ENCODE peak calls at places on chromosomes 16 and 17, in seven cellular contexts. Y is foreskin fibroblast, G is endothelial cell, T is neural progenitor cell, R is PC-3, F is H1, U is PC-9. O is an unnamed sample.

GRCh38 chr17:30021708-30022317 is 80.4 kb downstream of the EFCAB5 start:
- DNase-seq in Y (peak), G (peak), T (peak), R (peak), F (no peak), U (peak), O (peak)

GRCh38 chr16:66660422-66661209 is 35.9 kb downstream of the CMTM4 start:
- DNase-seq in Y (peak), G (peak), T (peak), R (peak), F (no peak), U (peak), O (no peak)

GRCh38 chr16:84970447-84971127 is 40.7 kb downstream of the ZDHHC7 start:
- DNase-seq in Y (peak), G (peak), T (peak), R (peak), F (peak), U (peak), O (peak)

GRCh38 chr16:24357511-24357910 is 101.4 kb downstream of the CACNG3 start:
- DNase-seq in Y (no peak), G (no peak), T (no peak), R (no peak), F (no peak), U (no peak), O (no peak)

GRCh38 chr17:80920406-80920805 is 71.2 kb upstream of the CHMP6 start:
- DNase-seq in Y (no peak), G (no peak), T (no peak), R (no peak), F (no peak), U (no peak), O (no peak)

GRCh38 chr17:40295471-40296457 is 8.1 kb downstream of the CDC6 start:
- DNase-seq in Y (no peak), G (no peak), T (no peak), R (no peak), F (no peak), U (no peak), O (no peak)

GRCh38 chr17:81967533-81968395 is 6.8 kb upstream of the NOTUM start:
- DNase-seq in Y (peak), G (no peak), T (peak), R (peak), F (peak), U (peak), O (peak)

GRCh38 chr17:17568772-17569195 is 22.7 kb downstream of the PEMT start:
- DNase-seq in Y (peak), G (peak), T (peak), R (peak), F (peak), U (peak), O (peak)

GRCh38 chr16:10362077-10362863 is 23.6 kb upstream of the ATF7IP2 start:
- DNase-seq in Y (no peak), G (no peak), T (no peak), R (no peak), F (no peak), U (no peak), O (no peak)

GRCh38 chr16:56238188-56238587 is 46.9 kb downstream of the GNAO1 start:
- DNase-seq in Y (no peak), G (no peak), T (no peak), R (no peak), F (no peak), U (no peak), O (no peak)

GRCh38 chr17:8392274-8392673 is 5.4 kb downstream of the RNF222 start:
- DNase-seq in Y (no peak), G (no peak), T (no peak), R (no peak), F (no peak), U (no peak), O (no peak)

GRCh38 chr16:22300427-22301071 is 3.3 kb downstream of the POLR3E start:
- DNase-seq in Y (peak), G (peak), T (peak), R (peak), F (no peak), U (peak), O (peak)

GRCh38 chr17:8117367-8117979 is 841 bp downstream of the ALOXE3 start:
- DNase-seq in Y (no peak), G (no peak), T (no peak), R (no peak), F (no peak), U (no peak), O (no peak)

GRCh38 chr17:66088173-66088572 is 103.8 kb downstream of the CEP112 start:
- DNase-seq in Y (no peak), G (no peak), T (no peak), R (no peak), F (no peak), U (no peak), O (no peak)

GRCh38 chr17:48499248-48499647 is 31.6 kb downstream of the HOXB1 start:
- DNase-seq in Y (no peak), G (no peak), T (no peak), R (peak), F (no peak), U (no peak), O (no peak)

GRCh38 chr17:28180449-28180848 is 138.0 kb downstream of the NLK start:
- DNase-seq in Y (no peak), G (no peak), T (no peak), R (no peak), F (no peak), U (no peak), O (no peak)

GRCh38 chr17:9644910-9645751 is at the start of gene USP43:
- DNase-seq in Y (no peak), G (peak), T (peak), R (peak), F (no peak), U (peak), O (peak)

GRCh38 chr16:89586853-89587252 is 11.3 kb downstream of the CPNE7 start:
- DNase-seq in Y (no peak), G (no peak), T (no peak), R (no peak), F (no peak), U (no peak), O (no peak)

GRCh38 chr17:50684612-50685333 is 22.9 kb downstream of the ANKRD40 start:
- DNase-seq in Y (no peak), G (no peak), T (peak), R (peak), F (no peak), U (peak), O (no peak)

GRCh38 chr17:40352779-40353394 is 11.7 kb downstream of the GJD3 start:
- DNase-seq in Y (no peak), G (no peak), T (no peak), R (no peak), F (no peak), U (no peak), O (no peak)

GRCh38 chr17:70013911-70014310 is 61.1 kb upstream of the KCNJ16 start:
- DNase-seq in Y (no peak), G (no peak), T (no peak), R (no peak), F (no peak), U (no peak), O (no peak)

GRCh38 chr17:70006159-70006558 is 68.9 kb upstream of the KCNJ16 start:
- DNase-seq in Y (no peak), G (no peak), T (no peak), R (peak), F (no peak), U (no peak), O (no peak)

GRCh38 chr17:70017112-70017511 is 57.9 kb upstream of the KCNJ16 start:
- DNase-seq in Y (no peak), G (no peak), T (no peak), R (no peak), F (no peak), U (no peak), O (no peak)

DNA sequence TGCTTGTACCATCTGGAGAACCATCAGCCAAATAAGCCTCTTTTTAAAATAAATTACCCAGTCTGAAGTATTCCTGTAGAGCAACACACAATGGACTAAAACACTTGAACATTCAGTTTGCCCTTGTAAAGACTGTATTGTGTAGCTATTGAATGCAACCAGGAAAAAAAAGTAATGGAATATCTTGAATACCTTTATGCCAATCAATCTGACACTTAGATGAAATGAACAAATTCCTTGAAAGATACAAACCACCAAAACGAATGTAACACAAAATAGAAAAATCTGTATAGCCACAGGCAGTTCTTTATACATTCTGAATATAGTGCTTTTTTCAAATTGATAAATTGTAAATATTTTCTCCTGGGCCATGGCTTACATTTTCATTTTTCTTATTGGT is 63.3 kb upstream of the KCNJ16 start:
- DNase-seq in Y (no peak), G (no peak), T (no peak), R (no peak), F (no peak), U (no peak), O (no peak)
- TF ChIP-seq CTCF in Y (no peak), G (no peak), T (no peak), R (no peak), F (no peak), U (no peak), O (no peak)

GRCh38 chr16:62021295-62021694 is 14.9 kb downstream of the CDH8 start:
- DNase-seq in Y (no peak), G (no peak), T (no peak), R (no peak), F (no peak), U (no peak), O (no peak)
- TF ChIP-seq CTCF in Y (no peak), G (no peak), T (no peak), R (no peak), F (no peak), U (no peak), O (no peak)

DNA sequence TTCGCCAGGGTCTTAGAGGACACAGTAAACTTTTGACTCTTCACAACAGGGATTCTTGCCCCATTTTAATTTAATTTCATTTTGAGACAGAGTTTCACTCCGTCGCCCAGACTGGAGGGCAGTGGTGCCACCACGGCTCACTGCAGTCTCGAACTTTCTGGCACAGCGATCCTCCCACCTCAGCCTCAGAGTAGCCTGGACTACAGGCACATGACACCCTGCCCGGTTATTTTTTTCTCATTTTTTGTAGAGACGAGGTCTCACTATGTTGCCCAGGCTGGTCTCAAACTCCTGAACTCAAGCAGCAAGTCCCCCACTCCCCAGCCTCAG is 329 bp upstream of the NLE1 start:
- DNase-seq in Y (no peak), G (no peak), T (no peak), R (no peak), F (no peak), U (no peak), O (no peak)
- TF ChIP-seq CTCF in Y (no peak), G (peak), T (no peak), R (no peak), F (no peak), U (peak), O (no peak)

GRCh38 chr16:68310441-68311315 is at the start of the genes PRMT7 and SLC7A6OS:
- DNase-seq in Y (peak), G (peak), T (peak), R (peak), F (peak), U (peak), O (peak)
- TF ChIP-seq CTCF in Y (no peak), G (no peak), T (no peak), R (no peak), F (no peak), U (peak), O (no peak)

DNA sequence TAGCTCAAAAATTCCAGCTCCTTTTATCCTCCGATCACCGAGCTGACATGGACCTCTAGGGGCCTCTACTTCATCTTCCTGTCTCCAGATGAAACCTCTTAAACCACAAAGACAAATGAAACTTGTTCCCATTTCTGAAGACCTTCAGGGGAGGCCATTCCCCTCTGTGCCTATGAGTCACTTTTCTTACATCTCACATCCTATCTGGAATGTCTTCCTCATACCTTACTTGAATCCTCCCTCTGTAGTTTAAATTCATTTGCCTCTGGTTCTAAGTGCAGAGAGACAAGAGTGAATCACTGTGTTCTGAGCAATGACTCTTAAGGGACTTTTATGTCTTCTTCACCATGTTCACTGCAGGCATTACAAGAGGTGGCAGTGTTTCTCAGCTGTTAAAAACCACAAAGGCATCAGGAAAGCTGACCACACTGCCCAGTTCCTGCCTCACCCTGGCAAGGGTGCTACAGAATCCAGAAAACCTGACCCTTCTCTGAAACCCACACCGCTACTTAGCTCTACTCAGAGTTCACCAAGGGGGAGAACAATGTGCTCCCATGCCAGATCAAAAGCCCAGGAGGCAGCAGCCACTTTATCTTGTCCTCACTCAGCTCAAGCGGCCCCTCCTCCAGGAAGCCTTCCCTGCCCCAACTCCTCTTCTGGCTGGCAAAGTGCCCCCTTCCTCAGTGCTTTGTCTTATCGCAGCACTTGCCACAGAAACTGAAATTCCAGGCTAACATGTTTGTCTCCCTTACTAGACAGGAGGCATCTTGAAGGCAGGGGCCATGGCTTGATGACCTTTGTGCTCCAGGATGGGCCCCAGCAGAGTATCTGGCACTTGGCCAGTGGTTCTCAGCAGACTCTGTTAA is 6.4 kb downstream of the CUEDC1 start:
- DNase-seq in Y (peak), G (no peak), T (no peak), R (peak), F (no peak), U (peak), O (no peak)
- TF ChIP-seq CTCF in Y (no peak), G (no peak), T (no peak), R (peak), F (no peak), U (no peak), O (no peak)

GRCh38 chr16:30867747-30868146 is 26.1 kb downstream of the BCL7C start:
- DNase-seq in Y (no peak), G (no peak), T (no peak), R (peak), F (no peak), U (no peak), O (no peak)
- TF ChIP-seq CTCF in Y (peak), G (no peak), T (peak), R (peak), F (no peak), U (peak), O (no peak)